ENCODE peak calls at places on chromosomes 1 and 21, in six cellular contexts. O is nucleus accumbens, A is heart left ventricle, Z is caudate nucleus, R is AML-193, J is T1000. F is an unnamed sample.

GRCh38 chr1:178451529-178451928 is 45.2 kb downstream of the CLEC20A start:
- DNase-seq in O (no peak), A (no peak), Z (no peak), R (no peak), J (no peak), F (no peak)

GRCh38 chr1:117570988-117571409 is 34.8 kb upstream of the TENT5C start:
- DNase-seq in O (no peak), A (no peak), Z (no peak), R (no peak), J (no peak), F (peak; percentile 81)

GRCh38 chr1:157404063-157404501 is 148.2 kb downstream of the FCRL5 start:
- DNase-seq in O (no peak), A (no peak), Z (no peak), R (peak; percentile 60), J (no peak), F (no peak)

GRCh38 chr1:205961970-205962820 is 18.9 kb upstream of the SLC26A9 start:
- DNase-seq in O (no peak), A (no peak), Z (no peak), R (no peak), J (no peak), F (no peak)

GRCh38 chr1:202578565-202578964 is 131.7 kb downstream of the SYT2 start:
- DNase-seq in O (no peak), A (no peak), Z (no peak), R (no peak), J (no peak), F (no peak)

GRCh38 chr1:40312238-40313205 is 4.6 kb downstream of the COL9A2 start:
- DNase-seq in O (no peak), A (no peak), Z (no peak), R (peak; percentile 41), J (no peak), F (no peak)

GRCh38 chr1:176073524-176074157 is 133.4 kb downstream of the COP1 start:
- DNase-seq in O (no peak), A (no peak), Z (peak; percentile 3), R (peak; percentile 8), J (no peak), F (no peak)

GRCh38 chr1:229296541-229296941 is 25.6 kb downstream of the RAB4A start:
- DNase-seq in O (no peak), A (peak; percentile 60), Z (no peak), R (no peak), J (no peak), F (no peak)

GRCh38 chr1:8090241-8090702 is 64.2 kb upstream of the ERRFI1 start:
- DNase-seq in O (no peak), A (no peak), Z (no peak), R (no peak), J (no peak), F (no peak)

GRCh38 chr21:43825936-43826622 is 36.7 kb downstream of the RRP1 start:
- DNase-seq in O (no peak), A (no peak), Z (no peak), R (no peak), J (no peak), F (no peak)

GRCh38 chr21:30102881-30103280 is 63.7 kb downstream of the CLDN17 start:
- DNase-seq in O (no peak), A (no peak), Z (no peak), R (no peak), J (no peak), F (no peak)

GRCh38 chr1:235093013-235093618 is 35.5 kb downstream of the TOMM20 start:
- DNase-seq in O (no peak), A (peak; percentile 71), Z (no peak), R (no peak), J (no peak), F (peak; percentile 33)

GRCh38 chr1:60280256-60280655 is 206.7 kb upstream of the C1orf87 start:
- DNase-seq in O (peak; percentile 1), A (peak; percentile 26), Z (no peak), R (no peak), J (no peak), F (no peak)

GRCh38 chr1:221611930-221612777 is 129.7 kb downstream of the DUSP10 start:
- DNase-seq in O (no peak), A (peak; percentile 68), Z (no peak), R (no peak), J (peak; percentile 76), F (peak; percentile 17)

GRCh38 chr1:5910666-5911065 is 81.6 kb downstream of the NPHP4 start:
- DNase-seq in O (no peak), A (no peak), Z (no peak), R (no peak), J (no peak), F (no peak)

GRCh38 chr1:183230403-183230802 is 44.3 kb downstream of the LAMC2 start:
- DNase-seq in O (no peak), A (no peak), Z (no peak), R (no peak), J (no peak), F (no peak)

GRCh38 chr1:238370600-238370999 is 479.9 kb upstream of the ZP4 start:
- DNase-seq in O (no peak), A (no peak), Z (no peak), R (no peak), J (no peak), F (no peak)

GRCh38 chr1:10561497-10561896 is 86.7 kb downstream of the PEX14 start:
- DNase-seq in O (no peak), A (no peak), Z (no peak), R (peak; percentile 3), J (no peak), F (no peak)

GRCh38 chr1:7938070-7938469 is 2.6 kb downstream of the TNFRSF9 start:
- DNase-seq in O (no peak), A (no peak), Z (no peak), R (no peak), J (no peak), F (no peak)

GRCh38 chr1:22341791-22342605 is 109.7 kb upstream of the ZBTB40 start:
- DNase-seq in O (no peak), A (no peak), Z (no peak), R (no peak), J (no peak), F (no peak)

GRCh38 chr1:234841710-234842231 is 231.8 kb upstream of the IRF2BP2 start:
- DNase-seq in O (no peak), A (peak; percentile 55), Z (no peak), R (peak; percentile 96), J (no peak), F (no peak)

GRCh38 chr21:45794040-45794439 is 150.5 kb downstream of the PCBP3 start:
- DNase-seq in O (no peak), A (no peak), Z (no peak), R (no peak), J (no peak), F (no peak)

GRCh38 chr1:14486401-14487110 is 111.9 kb upstream of the KAZN start:
- DNase-seq in O (no peak), A (peak; percentile 33), Z (no peak), R (no peak), J (peak; percentile 76), F (no peak)